ENCODE peak calls at places on chromosomes 2 and 18, in nine cellular contexts. D is HCT116; A is HepG2; Z is astrocyte; O is AG10803; Q is heart right ventricle; Y is heart left ventricle; U is Jurkat, Clone E6-1; V is fibroblast of mammary gland. P is an unnamed sample.
A peak's percentile ranks its signal among the peaks of the same experiment; 100 is the strongest.

GRCh38 chr18:38250981-38251380 is 685.4 kb upstream of the CELF4 start:
- DNase-seq in D (no peak), A (no peak), Z (peak; percentile 6), O (no peak), Q (no peak), Y (no peak), U (no peak), V (no peak), P (no peak)

GRCh38 chr2:9707611-9708010 is 76.8 kb upstream of the YWHAQ start:
- DNase-seq in D (no peak), A (no peak), Z (no peak), O (no peak), Q (no peak), Y (no peak), U (no peak), V (no peak), P (no peak)

GRCh38 chr2:201136889-201137321 is 20.9 kb downstream of the CFLAR start:
- DNase-seq in D (no peak), A (no peak), Z (no peak), O (no peak), Q (no peak), Y (no peak), U (no peak), V (no peak), P (no peak)

GRCh38 chr2:23484163-23484740 is 99.3 kb downstream of the KLHL29 start:
- DNase-seq in D (no peak), A (no peak), Z (no peak), O (no peak), Q (no peak), Y (no peak), U (no peak), V (no peak), P (no peak)

GRCh38 chr2:153388246-153388645 is 90.3 kb downstream of the RPRM start:
- DNase-seq in D (no peak), A (no peak), Z (peak; percentile 85), O (peak; percentile 1), Q (no peak), Y (no peak), U (no peak), V (no peak), P (no peak)

GRCh38 chr2:25252291-25253152 is 84.1 kb upstream of the POMC start:
- DNase-seq in D (no peak), A (peak; percentile 82), Z (peak; percentile 44), O (peak; percentile 37), Q (peak; percentile 72), Y (peak; percentile 73), U (peak; percentile 62), V (peak; percentile 28), P (peak; percentile 78)

GRCh38 chr2:7517851-7518250 is 600.6 kb downstream of the RNF144A start:
- DNase-seq in D (no peak), A (no peak), Z (no peak), O (no peak), Q (no peak), Y (no peak), U (no peak), V (no peak), P (no peak)

GRCh38 chr2:13558368-13558767 is 841.6 kb downstream of the TRIB2 start:
- DNase-seq in D (no peak), A (peak; percentile 7), Z (peak; percentile 92), O (no peak), Q (no peak), Y (no peak), U (no peak), V (peak; percentile 31), P (no peak)

GRCh38 chr2:241618296-241618805 is 18.6 kb downstream of the THAP4 start:
- DNase-seq in D (no peak), A (no peak), Z (no peak), O (no peak), Q (no peak), Y (no peak), U (peak; percentile 55), V (no peak), P (no peak)

GRCh38 chr2:241617431-241618154 is 19.4 kb downstream of the THAP4 start:
- DNase-seq in D (no peak), A (no peak), Z (no peak), O (no peak), Q (peak; percentile 68), Y (peak; percentile 59), U (peak; percentile 68), V (no peak), P (peak; percentile 61)

GRCh38 chr2:241615522-241616052 is 21.4 kb downstream of the THAP4 start:
- DNase-seq in D (no peak), A (no peak), Z (no peak), O (no peak), Q (no peak), Y (no peak), U (no peak), V (no peak), P (no peak)

GRCh38 chr2:241615041-241615440 is 21.9 kb downstream of the THAP4 start:
- DNase-seq in D (no peak), A (no peak), Z (no peak), O (no peak), Q (no peak), Y (no peak), U (no peak), V (no peak), P (no peak)

DNA sequence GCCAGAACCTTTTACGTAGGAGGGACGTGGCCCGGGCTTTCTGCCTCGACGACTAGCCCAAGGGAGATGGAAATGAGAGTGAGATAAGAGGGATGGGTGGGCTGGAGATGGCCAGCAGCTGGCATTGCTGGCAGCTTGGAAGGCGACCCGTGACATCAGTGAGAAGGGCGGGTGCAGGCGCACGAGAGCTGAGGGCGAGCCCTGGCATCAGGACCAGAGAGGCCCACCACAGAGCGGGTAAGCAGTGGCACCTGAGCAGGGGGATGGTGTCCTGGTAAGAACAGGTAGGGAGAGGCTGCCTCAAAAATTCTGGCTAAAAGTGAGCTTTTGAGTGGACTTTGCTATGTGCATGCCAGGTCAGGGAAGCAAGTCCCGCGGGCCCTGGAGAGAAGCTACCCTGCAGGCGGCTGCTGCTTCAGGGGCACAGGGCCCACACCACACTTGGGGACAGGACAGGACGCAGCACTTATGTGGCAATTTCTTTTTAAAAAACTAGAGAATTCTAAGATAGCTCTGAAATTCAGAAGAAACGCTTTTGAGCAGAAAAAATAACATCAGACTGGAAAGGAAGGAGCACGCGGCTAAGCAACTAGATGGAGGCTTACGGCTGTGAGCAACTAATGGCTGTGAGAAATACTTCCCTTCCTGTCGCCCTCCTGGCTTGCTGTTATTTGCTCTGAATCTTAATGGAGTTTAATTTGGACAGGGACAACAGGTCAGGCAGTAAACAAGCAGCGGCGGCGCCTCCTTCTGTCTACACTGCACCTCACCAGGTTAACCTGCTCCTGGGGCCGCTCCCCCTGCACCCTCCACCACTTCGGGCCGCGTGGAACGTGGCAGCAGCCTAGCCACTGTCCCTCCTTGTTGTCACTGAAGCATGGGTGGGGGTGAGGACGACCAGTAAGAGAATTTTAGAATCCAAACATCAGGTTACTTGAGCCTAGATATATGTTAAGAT is 20.5 kb downstream of the THAP4 start:
- DNase-seq in D (no peak), A (no peak), Z (no peak), O (no peak), Q (no peak), Y (no peak), U (no peak), V (no peak), P (no peak)
- H3K4me3 ChIP-seq in D (no peak overlapping the region), A (no peak overlapping the region), Z (no peak overlapping the region), O (no peak overlapping the region), Q (no peak overlapping the region), Y (peak overlapping the region; percentile 48), U (no peak overlapping the region), V (no peak overlapping the region), P (peak overlapping the region; percentile 47)

GRCh38 chr2:96913117-96913397 is 43.2 kb upstream of the SEMA4C start:
- DNase-seq in D (no peak), A (no peak), Z (no peak), O (no peak), Q (no peak), Y (no peak), U (no peak), V (no peak), P (no peak)

GRCh38 chr2:96916156-96917007 is 46.5 kb upstream of the SEMA4C start:
- DNase-seq in D (no peak), A (no peak), Z (no peak), O (peak; percentile 14), Q (no peak), Y (no peak), U (no peak), V (no peak), P (no peak)

GRCh38 chr2:96913398-96914202 is 43.7 kb upstream of the SEMA4C start:
- DNase-seq in D (no peak), A (peak; percentile 36), Z (no peak), O (no peak), Q (no peak), Y (peak; percentile 67), U (peak; percentile 64), V (no peak), P (no peak)

GRCh38 chr2:96912356-96913116 is 42.7 kb upstream of the SEMA4C start:
- DNase-seq in D (no peak), A (no peak), Z (no peak), O (no peak), Q (no peak), Y (no peak), U (no peak), V (no peak), P (no peak)

DNA sequence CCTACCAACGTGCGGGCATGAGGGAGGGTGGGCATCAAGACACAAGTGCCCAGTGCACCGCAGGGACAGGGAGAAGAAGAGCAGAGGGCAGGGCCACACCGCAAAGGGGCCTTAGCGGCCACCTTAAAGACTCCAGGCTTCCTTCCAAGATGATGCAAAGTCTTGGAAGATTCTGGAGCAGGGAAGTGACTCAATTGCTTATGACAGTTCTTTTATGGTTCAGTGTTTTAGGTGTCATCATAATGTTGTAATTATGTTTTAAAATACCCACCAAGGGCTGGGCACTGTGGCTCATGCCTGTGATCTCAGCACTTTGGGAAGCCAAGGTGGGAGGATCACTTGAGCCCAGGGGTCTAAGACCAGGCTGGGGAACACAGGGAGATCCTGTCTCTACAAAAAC is 44.5 kb upstream of the SEMA4C start:
- DNase-seq in D (no peak), A (no peak), Z (no peak), O (peak; percentile 59), Q (no peak), Y (no peak), U (no peak), V (peak; percentile 74), P (no peak)
- H3K4me3 ChIP-seq in D (no peak overlapping the region), A (no peak overlapping the region), Z (no peak overlapping the region), O (no peak overlapping the region), Q (no peak overlapping the region), Y (no peak overlapping the region), U (no peak overlapping the region), V (no peak overlapping the region), P (no peak overlapping the region)

GRCh38 chr18:63379639-63379962 is 12.6 kb upstream of the KDSR start:
- DNase-seq in D (no peak), A (no peak), Z (no peak), O (no peak), Q (no peak), Y (no peak), U (no peak), V (peak; percentile 25), P (no peak)
- H3K4me3 ChIP-seq in D (no peak overlapping the region), A (no peak overlapping the region), Z (no peak overlapping the region), O (no peak overlapping the region), Q (no peak overlapping the region), Y (no peak overlapping the region), U (no peak overlapping the region), V (no peak overlapping the region), P (no peak overlapping the region)

GRCh38 chr2:222298000-222298310 is 843 bp downstream of the PAX3 start:
- DNase-seq in D (no peak), A (no peak), Z (no peak), O (no peak), Q (no peak), Y (no peak), U (no peak), V (no peak), P (no peak)

GRCh38 chr2:222296911-222297599 is 1.7 kb downstream of the PAX3 start:
- DNase-seq in D (no peak), A (no peak), Z (peak; percentile 73), O (no peak), Q (no peak), Y (no peak), U (no peak), V (no peak), P (no peak)

GRCh38 chr2:222299926-222300724 is 1.3 kb upstream of the PAX3 start:
- DNase-seq in D (no peak), A (no peak), Z (no peak), O (no peak), Q (no peak), Y (no peak), U (no peak), V (no peak), P (no peak)

GRCh38 chr2:222297600-222297935 is 1.2 kb downstream of the PAX3 start:
- DNase-seq in D (no peak), A (no peak), Z (no peak), O (no peak), Q (no peak), Y (no peak), U (no peak), V (no peak), P (no peak)

DNA sequence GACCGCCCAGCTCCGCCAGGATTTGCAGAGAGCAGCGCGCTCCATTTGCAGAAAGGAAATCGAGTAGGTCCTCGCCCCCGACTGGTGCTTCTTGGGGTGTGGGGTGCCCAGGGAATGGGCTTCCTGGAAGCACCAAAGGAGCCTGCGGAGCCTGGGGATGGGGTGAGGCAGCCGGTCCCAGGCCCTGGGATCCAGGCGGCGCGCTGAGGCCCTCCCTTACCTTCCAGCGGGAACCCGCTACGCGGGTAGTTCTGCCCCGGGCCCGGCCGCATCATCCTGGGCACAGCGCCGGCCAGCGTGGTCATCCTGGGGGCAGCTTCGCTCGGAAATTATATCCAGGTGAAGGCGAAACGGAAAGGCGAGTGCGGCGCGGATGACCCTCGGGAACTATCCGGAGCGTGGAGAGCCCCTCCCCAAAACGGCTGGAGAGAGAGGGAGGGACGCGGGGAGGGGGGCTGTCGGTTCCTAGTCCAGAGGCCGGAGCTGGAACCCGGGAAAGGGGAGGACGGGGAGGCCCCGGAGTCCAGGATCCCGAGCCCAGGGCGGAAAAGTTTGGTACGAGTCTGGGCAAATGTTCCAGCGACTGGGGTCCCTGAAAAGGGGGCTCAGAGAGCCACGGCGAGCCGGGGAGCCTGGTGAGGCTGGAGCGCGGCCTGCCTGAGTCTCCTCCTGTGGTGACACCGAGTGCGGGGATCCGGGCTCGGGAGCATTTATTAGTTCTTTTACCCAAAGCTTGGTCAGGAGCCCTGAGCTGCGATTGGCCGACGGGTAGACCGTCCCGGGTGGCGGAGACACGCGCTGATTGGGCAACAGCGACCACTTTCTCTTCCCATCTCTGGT is at the start of gene PAX3:
- DNase-seq in D (no peak), A (no peak), Z (peak; percentile 88), O (peak; percentile 91), Q (no peak), Y (no peak), U (no peak), V (peak; percentile 34), P (no peak)
- H3K4me3 ChIP-seq in D (no peak within 1 kb of the TSS), A (no peak within 1 kb of the TSS), Z (peak within 1 kb of the TSS; percentile 73), O (peak within 1 kb of the TSS; percentile 70), Q (no peak within 1 kb of the TSS), Y (peak within 1 kb of the TSS; percentile 19), U (no peak within 1 kb of the TSS), V (peak within 1 kb of the TSS; percentile 17), P (no peak within 1 kb of the TSS)

P was measured in lower lobe of right lung.